ENCODE peak calls at places on chromosomes 3 and 15, in five cellular contexts. K is keratinocyte, Y is psoas muscle, T is stomach, H is AG09309. P is an unnamed sample.

GRCh38 chr3:146131616-146132410 is 29.2 kb downstream of the PLOD2 start:
- DNase-seq in K (no peak), T (no peak), Y (no peak), H (peak), P (no peak)

GRCh38 chr15:91456251-91456718 is 356.2 kb downstream of the SV2B start:
- DNase-seq in Y (no peak), H (no peak), T (no peak), K (peak), P (no peak)

GRCh38 chr3:79314547-79314946 is 453.3 kb downstream of the ROBO1 start:
- DNase-seq in K (no peak), T (no peak), Y (no peak), H (no peak), P (no peak)

GRCh38 chr15:90062023-90062728 is 40.1 kb downstream of the IDH2 start:
- DNase-seq in Y (no peak), K (peak), H (no peak), T (peak), P (no peak)

GRCh38 chr3:78734048-78734637 is 1033.7 kb downstream of the ROBO1 start:
- DNase-seq in Y (no peak), H (no peak), K (no peak), T (no peak), P (no peak)

GRCh38 chr3:171561601-171562323 is 101.6 kb upstream of the TNIK start:
- DNase-seq in K (no peak), Y (no peak), T (no peak), H (no peak), P (no peak)

GRCh38 chr15:91429973-91430372 is 329.9 kb downstream of the SV2B start:
- DNase-seq in K (no peak), T (no peak), Y (no peak), H (no peak), P (no peak)

GRCh38 chr3:195219351-195220045 is 51.5 kb downstream of the XXYLT1 start:
- DNase-seq in Y (no peak), H (no peak), K (no peak), T (no peak), P (no peak)

GRCh38 chr15:77336006-77336405 is 83.9 kb downstream of the PEAK1 start:
- DNase-seq in Y (no peak), H (no peak), T (no peak), K (no peak), P (no peak)

GRCh38 chr3:14514323-14514720 is 25.8 kb downstream of the GRIP2 start:
- DNase-seq in K (no peak), Y (peak), H (no peak), T (no peak), P (no peak)

GRCh38 chr15:56929389-56929788 is 10.9 kb downstream of the TCF12 start:
- DNase-seq in Y (no peak), K (no peak), H (no peak), T (no peak), P (no peak)

GRCh38 chr3:16768956-16769355 is 115.8 kb upstream of the PLCL2 start:
- DNase-seq in T (no peak), K (no peak), Y (no peak), H (no peak), P (no peak)

GRCh38 chr15:28899061-28899738 is 13.4 kb downstream of the APBA2 start:
- DNase-seq in Y (no peak), H (no peak), K (no peak), T (no peak), P (no peak)

GRCh38 chr3:57184516-57184915 is 15.3 kb downstream of the HESX1 start:
- DNase-seq in K (no peak), T (no peak), H (no peak), Y (no peak), P (no peak)

GRCh38 chr15:35206060-35206675 is 121.1 kb upstream of the NANOGP8 start:
- DNase-seq in T (no peak), Y (no peak), K (no peak), H (no peak), P (no peak)

GRCh38 chr3:126389112-126389791 is 5.5 kb upstream of the CFAP100 start:
- DNase-seq in Y (peak), H (peak), K (peak), T (peak), P (peak)

GRCh38 chr15:68054658-68055223 is 626 bp downstream of the PIAS1 start:
- DNase-seq in H (no peak), K (no peak), T (peak), Y (peak), P (no peak)

GRCh38 chr15:58770857-58771620 is at the start of gene MINDY2:
- DNase-seq in H (peak), K (peak), T (peak), Y (peak), P (peak)

GRCh38 chr15:58773024-58773423 is 1.9 kb downstream of the MINDY2 start:
- DNase-seq in H (no peak), K (no peak), Y (no peak), T (no peak), P (no peak)

GRCh38 chr15:58766290-58766689 is 4.8 kb upstream of the MINDY2 start:
- DNase-seq in H (no peak), Y (no peak), K (no peak), T (no peak), P (no peak)

GRCh38 chr15:58771621-58772235 is 626 bp downstream of the MINDY2 start:
- DNase-seq in T (peak), Y (peak), K (no peak), H (no peak), P (no peak)

DNA sequence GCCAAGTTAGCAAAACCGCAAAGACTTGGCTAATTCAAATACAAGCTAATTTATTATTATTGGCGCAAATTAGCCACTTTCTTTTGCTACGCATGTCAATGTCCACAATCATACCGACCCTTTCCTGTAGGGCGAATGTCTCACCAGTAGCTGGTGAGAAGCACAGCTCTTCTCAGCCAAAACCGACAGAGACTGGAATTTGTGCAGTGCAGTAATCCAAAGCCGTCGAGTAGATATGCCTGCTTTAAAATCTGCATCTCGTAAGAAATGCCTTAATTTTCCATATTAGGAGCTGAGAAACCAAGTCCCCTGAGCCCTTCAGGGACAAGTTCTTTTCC is 614 bp upstream of the MINDY2 start:
- DNase-seq in K (no peak), H (peak), Y (no peak), T (no peak), P (no peak)
- TF ChIP-seq CTCF in K (peak), H (no peak), Y (peak), T (no peak), P (peak)

GRCh38 chr3:181056276-181056675 is 66.7 kb upstream of the DNAJC19 start:
- DNase-seq in H (no peak), K (no peak), Y (no peak), T (no peak), P (no peak)
- H3K4me3 ChIP-seq in H (no peak), K (no peak), Y (no peak), T (no peak), P (no peak)

GRCh38 chr15:80776420-80777045 is 2.6 kb upstream of the CEMIP start:
- DNase-seq in T (peak), H (no peak), Y (peak), K (no peak), P (no peak)
- TF ChIP-seq CTCF in T (no peak), H (peak), Y (peak), K (peak), P (peak)

GRCh38 chr3:156332304-156332703 is 211.9 kb downstream of the KCNAB1 start:
- DNase-seq in Y (no peak), T (no peak), K (no peak), H (no peak), P (no peak)
- H3K4me3 ChIP-seq in Y (no peak), T (no peak), K (no peak), H (no peak), P (no peak)

GRCh38 chr3:191143224-191143623 is 55.8 kb upstream of the OSTN start:
- DNase-seq in K (no peak), T (no peak), H (no peak), Y (no peak), P (no peak)
- TF ChIP-seq CTCF in K (no peak), T (no peak), H (no peak), Y (no peak), P (no peak)

DNA sequence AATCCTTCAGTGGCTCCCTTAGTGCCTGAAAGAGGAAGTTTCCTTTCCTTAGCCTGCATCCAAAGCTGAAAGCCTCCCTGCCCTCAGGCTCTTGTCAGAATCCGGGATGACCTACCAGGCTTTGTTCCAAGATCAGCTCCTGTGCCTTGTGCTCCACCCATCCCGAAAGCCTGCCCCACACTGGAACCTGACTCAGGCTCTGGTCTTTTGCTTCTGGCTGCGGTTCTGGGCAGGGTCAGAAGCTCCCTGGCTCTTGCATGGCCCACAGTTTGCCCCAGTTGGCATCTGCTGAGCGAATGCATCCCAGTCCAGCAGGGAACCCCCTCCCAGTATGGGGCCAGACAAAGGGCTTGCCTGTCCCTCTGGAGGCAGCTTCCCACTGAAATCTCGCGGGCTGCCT is 25.9 kb upstream of the KIF23 start:
- DNase-seq in T (no peak), H (no peak), K (no peak), Y (no peak), P (no peak)
- H3K4me3 ChIP-seq in T (no peak), H (no peak), K (no peak), Y (no peak), P (no peak)

GRCh38 chr3:141460097-141460704 is 26.6 kb upstream of the RASA2 start:
- DNase-seq in Y (peak), H (peak), T (peak), K (no peak), P (peak)
- TF ChIP-seq CTCF in Y (peak), H (peak), T (no peak), K (peak), P (peak)

GRCh38 chr3:193240436-193240849 is 579 bp upstream of the PLAAT1 start:
- DNase-seq in H (no peak), K (no peak), T (no peak), Y (peak), P (no peak)
- H3K4me3 ChIP-seq in H (peak), K (peak), T (peak), Y (peak), P (peak)

P was measured in esophagus squamous epithelium.